ENCODE peak calls at places on chromosome 21, in ten cellular contexts. One of them, this sample, is unnamed. For H3K4me1 and H3K27me3, the result is how much of the 10 kb centered on the place peaks cover.

GRCh38 chr21:38793926-38794713 is 11.6 kb upstream of the ETS2 start:
- DNase-seq in lower lobe of right lung: no peak
- DNase-seq in heart right ventricle: no peak
- DNase-seq in tibial artery: no peak
- DNase-seq in colonic mucosa: no peak
- DNase-seq in tibial nerve: no peak
- DNase-seq in heart left ventricle: no peak
- DNase-seq in psoas muscle: no peak
- DNase-seq in fibroblast of lung: no peak
- DNase-seq in lung: no peak
- DNase-seq in this sample: no peak

GRCh38 chr21:25936776-25937175 is 202.0 kb downstream of the GABPA start:
- DNase-seq in lower lobe of right lung: no peak
- DNase-seq in heart right ventricle: no peak
- DNase-seq in tibial artery: no peak
- DNase-seq in colonic mucosa: no peak
- DNase-seq in tibial nerve: no peak
- DNase-seq in heart left ventricle: no peak
- DNase-seq in psoas muscle: no peak
- DNase-seq in fibroblast of lung: peak
- DNase-seq in lung: no peak
- DNase-seq in this sample: no peak

GRCh38 chr21:27129215-27129614 is 162.3 kb upstream of the ADAMTS5 start:
- DNase-seq in lower lobe of right lung: no peak
- DNase-seq in heart right ventricle: no peak
- DNase-seq in tibial artery: no peak
- DNase-seq in colonic mucosa: no peak
- DNase-seq in tibial nerve: no peak
- DNase-seq in heart left ventricle: no peak
- DNase-seq in psoas muscle: no peak
- DNase-seq in fibroblast of lung: no peak
- DNase-seq in lung: no peak
- DNase-seq in this sample: no peak

GRCh38 chr21:39006653-39007417 is 176.4 kb downstream of the PSMG1 start:
- DNase-seq in lower lobe of right lung: peak
- DNase-seq in heart right ventricle: peak
- DNase-seq in tibial artery: peak
- DNase-seq in colonic mucosa: peak
- DNase-seq in tibial nerve: peak
- DNase-seq in heart left ventricle: peak
- DNase-seq in psoas muscle: no peak
- DNase-seq in fibroblast of lung: peak
- DNase-seq in lung: peak
- DNase-seq in this sample: peak

GRCh38 chr21:17467392-17467791 is 45.5 kb upstream of the CXADR start:
- DNase-seq in lower lobe of right lung: no peak
- DNase-seq in heart right ventricle: no peak
- DNase-seq in tibial artery: no peak
- DNase-seq in colonic mucosa: no peak
- DNase-seq in tibial nerve: no peak
- DNase-seq in heart left ventricle: no peak
- DNase-seq in psoas muscle: no peak
- DNase-seq in fibroblast of lung: peak
- DNase-seq in lung: no peak
- DNase-seq in this sample: no peak

GRCh38 chr21:27268290-27268689 is 301.4 kb upstream of the ADAMTS5 start:
- DNase-seq in lower lobe of right lung: no peak
- DNase-seq in heart right ventricle: no peak
- DNase-seq in tibial artery: no peak
- DNase-seq in colonic mucosa: no peak
- DNase-seq in tibial nerve: no peak
- DNase-seq in heart left ventricle: no peak
- DNase-seq in psoas muscle: no peak
- DNase-seq in fibroblast of lung: peak
- DNase-seq in lung: no peak
- DNase-seq in this sample: no peak

GRCh38 chr21:14548751-14549150 is 2.6 kb upstream of the SAMSN1 start:
- DNase-seq in lower lobe of right lung: no peak
- DNase-seq in heart right ventricle: no peak
- DNase-seq in tibial artery: no peak
- DNase-seq in colonic mucosa: no peak
- DNase-seq in tibial nerve: no peak
- DNase-seq in heart left ventricle: no peak
- DNase-seq in psoas muscle: no peak
- DNase-seq in fibroblast of lung: no peak
- DNase-seq in lung: no peak
- DNase-seq in this sample: no peak

GRCh38 chr21:16419188-16419874 is 689.5 kb downstream of the USP25 start:
- DNase-seq in lower lobe of right lung: peak
- DNase-seq in heart right ventricle: peak
- DNase-seq in tibial artery: peak
- DNase-seq in colonic mucosa: peak
- DNase-seq in tibial nerve: peak
- DNase-seq in heart left ventricle: peak
- DNase-seq in psoas muscle: peak
- DNase-seq in fibroblast of lung: peak
- DNase-seq in lung: peak
- DNase-seq in this sample: peak

GRCh38 chr21:25563399-25564116 is 43.7 kb downstream of the MRPL39 start:
- DNase-seq in lower lobe of right lung: no peak
- DNase-seq in heart right ventricle: no peak
- DNase-seq in tibial artery: no peak
- DNase-seq in colonic mucosa: no peak
- DNase-seq in tibial nerve: no peak
- DNase-seq in heart left ventricle: no peak
- DNase-seq in psoas muscle: no peak
- DNase-seq in fibroblast of lung: peak
- DNase-seq in lung: no peak
- DNase-seq in this sample: no peak

GRCh38 chr21:46552274-46552673 is 52.6 kb downstream of the S100B start:
- DNase-seq in lower lobe of right lung: no peak
- DNase-seq in heart right ventricle: no peak
- DNase-seq in tibial artery: no peak
- DNase-seq in colonic mucosa: no peak
- DNase-seq in tibial nerve: no peak
- DNase-seq in heart left ventricle: no peak
- DNase-seq in psoas muscle: no peak
- DNase-seq in fibroblast of lung: no peak
- DNase-seq in lung: peak
- DNase-seq in this sample: no peak

GRCh38 chr21:37157938-37158337 is 84.9 kb downstream of the TTC3 start:
- DNase-seq in lower lobe of right lung: no peak
- DNase-seq in heart right ventricle: no peak
- DNase-seq in tibial artery: no peak
- DNase-seq in colonic mucosa: no peak
- DNase-seq in tibial nerve: no peak
- DNase-seq in heart left ventricle: no peak
- DNase-seq in psoas muscle: no peak
- DNase-seq in fibroblast of lung: no peak
- DNase-seq in lung: no peak
- DNase-seq in this sample: no peak

GRCh38 chr21:38628426-38628825 is 130.1 kb upstream of the ERG start:
- DNase-seq in lower lobe of right lung: no peak
- DNase-seq in heart right ventricle: no peak
- DNase-seq in tibial artery: no peak
- DNase-seq in colonic mucosa: no peak
- DNase-seq in tibial nerve: no peak
- DNase-seq in heart left ventricle: no peak
- DNase-seq in psoas muscle: no peak
- DNase-seq in fibroblast of lung: no peak
- DNase-seq in lung: no peak
- DNase-seq in this sample: no peak

GRCh38 chr21:43286196-43286595 is 117.4 kb downstream of the CRYAA start:
- DNase-seq in lower lobe of right lung: no peak
- DNase-seq in heart right ventricle: no peak
- DNase-seq in tibial artery: no peak
- DNase-seq in colonic mucosa: no peak
- DNase-seq in tibial nerve: no peak
- DNase-seq in heart left ventricle: no peak
- DNase-seq in psoas muscle: no peak
- DNase-seq in fibroblast of lung: no peak
- DNase-seq in lung: no peak
- DNase-seq in this sample: no peak

GRCh38 chr21:41799763-41800162 is 32.9 kb upstream of the RIPK4 start:
- DNase-seq in lower lobe of right lung: no peak
- DNase-seq in heart right ventricle: no peak
- DNase-seq in tibial artery: no peak
- DNase-seq in colonic mucosa: no peak
- DNase-seq in tibial nerve: no peak
- DNase-seq in heart left ventricle: no peak
- DNase-seq in psoas muscle: no peak
- DNase-seq in fibroblast of lung: no peak
- DNase-seq in lung: no peak
- DNase-seq in this sample: no peak

GRCh38 chr21:41801256-41801655 is 34.4 kb upstream of the RIPK4 start:
- DNase-seq in lower lobe of right lung: no peak
- DNase-seq in heart right ventricle: no peak
- DNase-seq in tibial artery: no peak
- DNase-seq in colonic mucosa: no peak
- DNase-seq in tibial nerve: no peak
- DNase-seq in heart left ventricle: no peak
- DNase-seq in psoas muscle: no peak
- DNase-seq in fibroblast of lung: no peak
- DNase-seq in lung: no peak
- DNase-seq in this sample: no peak

GRCh38 chr21:41800425-41801186 is 33.8 kb upstream of the RIPK4 start:
- DNase-seq in lower lobe of right lung: no peak
- DNase-seq in heart right ventricle: no peak
- DNase-seq in tibial artery: no peak
- DNase-seq in colonic mucosa: no peak
- DNase-seq in tibial nerve: no peak
- DNase-seq in heart left ventricle: no peak
- DNase-seq in psoas muscle: no peak
- DNase-seq in fibroblast of lung: no peak
- DNase-seq in lung: no peak
- DNase-seq in this sample: no peak

GRCh38 chr21:41796476-41797080 is 29.7 kb upstream of the RIPK4 start:
- DNase-seq in lower lobe of right lung: no peak
- DNase-seq in heart right ventricle: no peak
- DNase-seq in tibial artery: no peak
- DNase-seq in colonic mucosa: no peak
- DNase-seq in tibial nerve: no peak
- DNase-seq in heart left ventricle: no peak
- DNase-seq in psoas muscle: no peak
- DNase-seq in fibroblast of lung: no peak
- DNase-seq in lung: no peak
- DNase-seq in this sample: no peak

DNA sequence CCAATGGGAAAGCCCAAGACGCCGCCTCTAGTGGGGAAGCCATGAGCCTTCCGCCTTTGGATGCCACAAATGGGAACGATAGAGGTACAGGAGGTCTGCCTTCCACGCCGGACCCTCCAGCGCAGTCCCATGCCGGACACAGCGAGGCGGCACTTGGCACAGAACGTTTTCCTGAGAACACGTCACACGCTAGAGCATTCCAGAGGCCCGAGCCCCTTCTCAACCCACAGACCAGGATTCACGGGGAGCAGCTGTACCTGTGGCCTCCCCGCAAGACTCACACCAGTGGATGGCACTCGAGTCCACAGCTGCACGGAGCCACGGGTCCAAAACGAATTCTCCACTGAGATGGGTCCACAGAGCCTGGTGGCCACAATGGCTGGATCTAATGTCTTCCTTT is 31.5 kb upstream of the RIPK4 start:
- DNase-seq in lower lobe of right lung: no peak
- DNase-seq in heart right ventricle: no peak
- DNase-seq in tibial artery: no peak
- DNase-seq in colonic mucosa: no peak
- DNase-seq in tibial nerve: no peak
- DNase-seq in heart left ventricle: no peak
- DNase-seq in psoas muscle: no peak
- DNase-seq in fibroblast of lung: no peak
- DNase-seq in lung: no peak
- DNase-seq in this sample: no peak
- TF ChIP-seq CTCF in lower lobe of right lung: no peak
- TF ChIP-seq CTCF in heart right ventricle: no peak
- TF ChIP-seq CTCF in tibial artery: no peak
- TF ChIP-seq CTCF in colonic mucosa: no peak
- TF ChIP-seq CTCF in tibial nerve: no peak
- TF ChIP-seq CTCF in heart left ventricle: no peak
- TF ChIP-seq CTCF in psoas muscle: no peak
- TF ChIP-seq CTCF in fibroblast of lung: no peak
- TF ChIP-seq CTCF in lung: no peak
- TF ChIP-seq CTCF in this sample: no peak

DNA sequence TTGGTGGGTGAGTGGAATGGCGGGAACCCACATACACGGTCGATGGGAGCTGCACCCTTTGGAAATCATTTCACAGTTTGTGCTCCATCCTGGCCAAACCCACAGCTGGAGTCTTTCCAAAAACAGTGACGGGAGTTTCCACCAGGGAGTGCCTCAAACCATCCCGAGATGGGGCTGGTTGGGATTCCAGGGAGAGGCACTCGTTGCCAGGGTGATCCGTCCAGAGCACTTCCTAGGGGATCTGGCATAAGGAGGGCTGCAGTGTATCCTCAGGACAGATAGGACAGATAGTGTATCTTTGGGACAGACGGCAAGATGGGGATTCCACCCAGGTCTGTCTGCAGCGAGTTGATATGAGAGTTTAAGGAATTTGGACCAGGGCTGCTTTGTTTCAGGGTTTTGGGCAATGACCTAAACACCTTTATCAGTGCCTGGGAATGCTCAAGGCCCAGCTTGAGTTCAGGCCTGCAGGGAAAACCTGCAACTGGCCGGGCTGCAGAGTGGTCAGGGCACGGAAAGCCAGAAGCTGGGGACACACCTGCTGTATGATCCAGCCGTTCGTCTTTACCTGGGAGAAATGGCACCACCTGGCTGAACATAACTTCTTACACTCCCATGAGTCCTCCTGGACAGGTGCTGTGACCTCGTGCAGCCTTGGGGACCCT is 3.4 kb upstream of the POFUT2 start:
- DNase-seq in lower lobe of right lung: peak
- DNase-seq in heart right ventricle: no peak
- DNase-seq in tibial artery: peak
- DNase-seq in colonic mucosa: peak
- DNase-seq in tibial nerve: peak
- DNase-seq in heart left ventricle: no peak
- DNase-seq in psoas muscle: no peak
- DNase-seq in fibroblast of lung: peak
- DNase-seq in lung: no peak
- DNase-seq in this sample: no peak
- H3K4me1 ChIP-seq in lower lobe of right lung: half or more
- H3K4me1 ChIP-seq in heart right ventricle: half or more
- H3K4me1 ChIP-seq in tibial artery: under half
- H3K4me1 ChIP-seq in colonic mucosa: under half
- H3K4me1 ChIP-seq in tibial nerve: half or more
- H3K4me1 ChIP-seq in heart left ventricle: half or more
- H3K4me1 ChIP-seq in psoas muscle: under half
- H3K4me1 ChIP-seq in fibroblast of lung: under half
- H3K4me1 ChIP-seq in lung: under half
- H3K4me1 ChIP-seq in this sample: half or more

GRCh38 chr21:45297329-45297728 is 9.6 kb upstream of the POFUT2 start:
- DNase-seq in lower lobe of right lung: no peak
- DNase-seq in heart right ventricle: no peak
- DNase-seq in tibial artery: no peak
- DNase-seq in colonic mucosa: no peak
- DNase-seq in tibial nerve: peak
- DNase-seq in heart left ventricle: no peak
- DNase-seq in psoas muscle: no peak
- DNase-seq in fibroblast of lung: no peak
- DNase-seq in lung: no peak
- DNase-seq in this sample: peak
- H3K27me3 ChIP-seq in lower lobe of right lung: under half
- H3K27me3 ChIP-seq in heart right ventricle: under half
- H3K27me3 ChIP-seq in tibial artery: under half
- H3K27me3 ChIP-seq in colonic mucosa: under half
- H3K27me3 ChIP-seq in tibial nerve: under half
- H3K27me3 ChIP-seq in heart left ventricle: under half
- H3K27me3 ChIP-seq in psoas muscle: under half
- H3K27me3 ChIP-seq in fibroblast of lung: under half
- H3K27me3 ChIP-seq in lung: under half
- H3K27me3 ChIP-seq in this sample: under half

GRCh38 chr21:31548688-31549087 is 110.8 kb upstream of the SOD1 start:
- DNase-seq in lower lobe of right lung: no peak
- DNase-seq in heart right ventricle: no peak
- DNase-seq in tibial artery: no peak
- DNase-seq in colonic mucosa: no peak
- DNase-seq in tibial nerve: no peak
- DNase-seq in heart left ventricle: no peak
- DNase-seq in psoas muscle: no peak
- DNase-seq in fibroblast of lung: no peak
- DNase-seq in lung: no peak
- DNase-seq in this sample: no peak
- TF ChIP-seq CTCF in lower lobe of right lung: no peak
- TF ChIP-seq CTCF in heart right ventricle: no peak
- TF ChIP-seq CTCF in tibial artery: no peak
- TF ChIP-seq CTCF in colonic mucosa: no peak
- TF ChIP-seq CTCF in tibial nerve: no peak
- TF ChIP-seq CTCF in heart left ventricle: no peak
- TF ChIP-seq CTCF in psoas muscle: no peak
- TF ChIP-seq CTCF in fibroblast of lung: no peak
- TF ChIP-seq CTCF in lung: no peak
- TF ChIP-seq CTCF in this sample: no peak

This sample was measured in left ventricle myocardium inferior.